ENCODE peak calls at places on chromosomes 5 and 9, in eight cellular contexts. One of them, this sample, is unnamed.

GRCh38 chr5:61626639-61627282 is 294.7 kb downstream of the ZSWIM6 start:
- DNase-seq in progenitor cell of endocrine pancreas: no peak
- DNase-seq in foreskin fibroblast: no peak
- DNase-seq in GM10248: peak
- DNase-seq in HFFc6: no peak
- DNase-seq in adrenal gland: no peak
- DNase-seq in neural crest cell: no peak
- DNase-seq in AG04450: no peak
- DNase-seq in this sample: no peak

GRCh38 chr5:105695916-105696315 is 1974.8 kb downstream of the EFNA5 start:
- DNase-seq in neural crest cell: no peak
- DNase-seq in GM10248: no peak
- DNase-seq in progenitor cell of endocrine pancreas: no peak
- DNase-seq in foreskin fibroblast: no peak
- DNase-seq in AG04450: no peak
- DNase-seq in adrenal gland: no peak
- DNase-seq in HFFc6: no peak
- DNase-seq in this sample: no peak

GRCh38 chr9:36036780-36037579 is at the start of gene RECK:
- DNase-seq in neural crest cell: peak
- DNase-seq in HFFc6: peak
- DNase-seq in AG04450: peak
- DNase-seq in adrenal gland: peak
- DNase-seq in progenitor cell of endocrine pancreas: peak
- DNase-seq in GM10248: peak
- DNase-seq in foreskin fibroblast: peak
- DNase-seq in this sample: peak

GRCh38 chr5:78677777-78678668 is 29.5 kb upstream of the LHFPL2 start:
- DNase-seq in AG04450: peak
- DNase-seq in HFFc6: peak
- DNase-seq in neural crest cell: no peak
- DNase-seq in adrenal gland: peak
- DNase-seq in foreskin fibroblast: peak
- DNase-seq in progenitor cell of endocrine pancreas: no peak
- DNase-seq in GM10248: peak
- DNase-seq in this sample: no peak

GRCh38 chr5:95822038-95822407 is 503 bp downstream of the GLRX start:
- DNase-seq in HFFc6: peak
- DNase-seq in GM10248: peak
- DNase-seq in progenitor cell of endocrine pancreas: no peak
- DNase-seq in foreskin fibroblast: no peak
- DNase-seq in adrenal gland: peak
- DNase-seq in neural crest cell: no peak
- DNase-seq in AG04450: no peak
- DNase-seq in this sample: peak

GRCh38 chr5:176364765-176365662 is at the start of gene ARL10:
- DNase-seq in neural crest cell: peak
- DNase-seq in progenitor cell of endocrine pancreas: no peak
- DNase-seq in adrenal gland: no peak
- DNase-seq in AG04450: no peak
- DNase-seq in foreskin fibroblast: peak
- DNase-seq in HFFc6: no peak
- DNase-seq in GM10248: peak
- DNase-seq in this sample: peak

GRCh38 chr5:38465702-38466443 is 90.6 kb downstream of the LIFR start:
- DNase-seq in progenitor cell of endocrine pancreas: no peak
- DNase-seq in neural crest cell: no peak
- DNase-seq in HFFc6: no peak
- DNase-seq in GM10248: no peak
- DNase-seq in adrenal gland: no peak
- DNase-seq in AG04450: no peak
- DNase-seq in foreskin fibroblast: no peak
- DNase-seq in this sample: no peak

GRCh38 chr9:6931913-6932312 is 174.1 kb downstream of the KDM4C start:
- DNase-seq in GM10248: peak
- DNase-seq in AG04450: no peak
- DNase-seq in foreskin fibroblast: peak
- DNase-seq in progenitor cell of endocrine pancreas: no peak
- DNase-seq in neural crest cell: no peak
- DNase-seq in adrenal gland: peak
- DNase-seq in HFFc6: peak
- DNase-seq in this sample: peak

GRCh38 chr9:3760031-3760430 is 234.2 kb upstream of the RFX3 start:
- DNase-seq in GM10248: no peak
- DNase-seq in neural crest cell: no peak
- DNase-seq in HFFc6: no peak
- DNase-seq in adrenal gland: no peak
- DNase-seq in foreskin fibroblast: no peak
- DNase-seq in AG04450: no peak
- DNase-seq in progenitor cell of endocrine pancreas: no peak
- DNase-seq in this sample: no peak

GRCh38 chr5:28548856-28549255 is 1510.5 kb upstream of the CDH9 start:
- DNase-seq in HFFc6: no peak
- DNase-seq in progenitor cell of endocrine pancreas: no peak
- DNase-seq in foreskin fibroblast: no peak
- DNase-seq in GM10248: no peak
- DNase-seq in AG04450: no peak
- DNase-seq in neural crest cell: no peak
- DNase-seq in adrenal gland: no peak
- DNase-seq in this sample: no peak

GRCh38 chr5:141517321-141517720 is 28.4 kb downstream of the PCDHGC5 start:
- DNase-seq in HFFc6: no peak
- DNase-seq in AG04450: no peak
- DNase-seq in progenitor cell of endocrine pancreas: no peak
- DNase-seq in foreskin fibroblast: no peak
- DNase-seq in adrenal gland: no peak
- DNase-seq in GM10248: no peak
- DNase-seq in neural crest cell: no peak
- DNase-seq in this sample: no peak

GRCh38 chr5:98905857-98906688 is 22.7 kb downstream of the CHD1 start:
- DNase-seq in adrenal gland: no peak
- DNase-seq in HFFc6: peak
- DNase-seq in neural crest cell: no peak
- DNase-seq in progenitor cell of endocrine pancreas: no peak
- DNase-seq in AG04450: no peak
- DNase-seq in GM10248: peak
- DNase-seq in foreskin fibroblast: no peak
- DNase-seq in this sample: no peak

GRCh38 chr5:114249838-114250237 is 112.0 kb upstream of the KCNN2 start:
- DNase-seq in foreskin fibroblast: peak
- DNase-seq in AG04450: peak
- DNase-seq in neural crest cell: no peak
- DNase-seq in progenitor cell of endocrine pancreas: no peak
- DNase-seq in GM10248: no peak
- DNase-seq in HFFc6: peak
- DNase-seq in adrenal gland: no peak
- DNase-seq in this sample: no peak

GRCh38 chr9:87267701-87268100 is 230.0 kb upstream of the DAPK1 start:
- DNase-seq in HFFc6: peak
- DNase-seq in GM10248: no peak
- DNase-seq in progenitor cell of endocrine pancreas: no peak
- DNase-seq in neural crest cell: no peak
- DNase-seq in AG04450: no peak
- DNase-seq in foreskin fibroblast: peak
- DNase-seq in adrenal gland: no peak
- DNase-seq in this sample: no peak

GRCh38 chr5:41908374-41909079 is 4.4 kb downstream of the RIMOC1 start:
- DNase-seq in GM10248: no peak
- DNase-seq in progenitor cell of endocrine pancreas: no peak
- DNase-seq in neural crest cell: no peak
- DNase-seq in AG04450: peak
- DNase-seq in adrenal gland: no peak
- DNase-seq in foreskin fibroblast: peak
- DNase-seq in HFFc6: peak
- DNase-seq in this sample: no peak

GRCh38 chr5:169256191-169256590 is 44.7 kb downstream of the SLIT3 start:
- DNase-seq in foreskin fibroblast: no peak
- DNase-seq in AG04450: no peak
- DNase-seq in progenitor cell of endocrine pancreas: no peak
- DNase-seq in adrenal gland: no peak
- DNase-seq in GM10248: no peak
- DNase-seq in neural crest cell: no peak
- DNase-seq in HFFc6: no peak
- DNase-seq in this sample: no peak

GRCh38 chr5:175542966-175543235 is 64.5 kb downstream of the SFXN1 start:
- DNase-seq in progenitor cell of endocrine pancreas: no peak
- DNase-seq in GM10248: no peak
- DNase-seq in adrenal gland: no peak
- DNase-seq in neural crest cell: no peak
- DNase-seq in HFFc6: no peak
- DNase-seq in AG04450: no peak
- DNase-seq in foreskin fibroblast: no peak
- DNase-seq in this sample: no peak

GRCh38 chr5:143860211-143860610 is 48.2 kb downstream of the HMHB1 start:
- DNase-seq in foreskin fibroblast: no peak
- DNase-seq in progenitor cell of endocrine pancreas: no peak
- DNase-seq in GM10248: peak
- DNase-seq in AG04450: no peak
- DNase-seq in adrenal gland: no peak
- DNase-seq in neural crest cell: no peak
- DNase-seq in HFFc6: no peak
- DNase-seq in this sample: no peak
- TF ChIP-seq CTCF in foreskin fibroblast: no peak
- TF ChIP-seq CTCF in progenitor cell of endocrine pancreas: no peak
- TF ChIP-seq CTCF in GM10248: no peak
- TF ChIP-seq CTCF in AG04450: no peak
- TF ChIP-seq CTCF in adrenal gland: no peak
- TF ChIP-seq CTCF in neural crest cell: no peak
- TF ChIP-seq CTCF in HFFc6: no peak
- TF ChIP-seq CTCF in this sample: no peak

DNA sequence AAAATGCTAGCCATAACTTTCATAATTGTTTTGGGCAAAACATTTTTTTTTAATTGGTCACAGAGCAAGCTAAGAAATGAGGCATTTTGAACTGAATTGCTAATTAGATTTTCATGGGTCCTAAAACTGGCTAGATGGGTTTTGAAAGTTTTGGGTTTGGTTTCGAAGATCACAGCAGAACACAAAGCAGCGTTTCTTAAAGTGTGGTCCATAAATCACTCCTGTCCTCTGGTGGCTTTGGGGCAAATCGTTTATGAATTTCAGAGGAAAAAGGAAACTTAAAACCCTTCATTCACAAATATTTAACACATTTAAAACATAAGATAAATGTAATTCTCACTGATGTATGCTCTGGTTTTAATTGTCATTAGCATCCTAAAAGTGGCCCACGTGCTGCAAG is 503.7 kb downstream of the SPATA31D1 start:
- DNase-seq in GM10248: no peak
- DNase-seq in adrenal gland: no peak
- DNase-seq in HFFc6: no peak
- DNase-seq in AG04450: no peak
- DNase-seq in foreskin fibroblast: no peak
- DNase-seq in progenitor cell of endocrine pancreas: no peak
- DNase-seq in neural crest cell: no peak
- DNase-seq in this sample: no peak
- TF ChIP-seq CTCF in GM10248: no peak
- TF ChIP-seq CTCF in adrenal gland: no peak
- TF ChIP-seq CTCF in HFFc6: peak
- TF ChIP-seq CTCF in AG04450: no peak
- TF ChIP-seq CTCF in foreskin fibroblast: no peak
- TF ChIP-seq CTCF in progenitor cell of endocrine pancreas: no peak
- TF ChIP-seq CTCF in neural crest cell: no peak
- TF ChIP-seq CTCF in this sample: no peak

DNA sequence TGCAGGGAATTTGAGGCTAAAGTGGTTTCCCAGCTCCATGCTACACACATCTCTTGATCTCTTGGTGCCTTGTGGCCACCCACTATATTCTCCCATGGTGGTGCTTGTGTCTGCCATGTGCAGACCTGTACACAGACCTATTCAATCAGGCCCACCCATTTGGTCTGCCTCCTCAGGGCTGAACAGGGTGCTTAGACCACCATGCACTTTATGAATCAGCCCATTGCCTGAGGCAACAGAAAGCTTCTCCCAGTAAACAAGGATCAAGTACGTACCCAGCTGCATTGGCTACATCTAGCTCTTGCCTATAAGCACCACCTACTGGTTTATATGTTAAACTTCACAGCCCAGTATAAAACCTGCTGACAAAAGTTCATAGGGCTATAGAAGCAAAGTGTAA is 664.3 kb upstream of the EDIL3 start:
- DNase-seq in neural crest cell: no peak
- DNase-seq in HFFc6: no peak
- DNase-seq in GM10248: no peak
- DNase-seq in adrenal gland: no peak
- DNase-seq in foreskin fibroblast: no peak
- DNase-seq in AG04450: peak
- DNase-seq in progenitor cell of endocrine pancreas: no peak
- DNase-seq in this sample: no peak
- TF ChIP-seq CTCF in neural crest cell: peak
- TF ChIP-seq CTCF in HFFc6: peak
- TF ChIP-seq CTCF in GM10248: no peak
- TF ChIP-seq CTCF in adrenal gland: peak
- TF ChIP-seq CTCF in foreskin fibroblast: peak
- TF ChIP-seq CTCF in AG04450: peak
- TF ChIP-seq CTCF in progenitor cell of endocrine pancreas: peak
- TF ChIP-seq CTCF in this sample: no peak

GRCh38 chr5:151082274-151082902 is 1.6 kb upstream of the TNIP1 start:
- DNase-seq in neural crest cell: no peak
- DNase-seq in adrenal gland: no peak
- DNase-seq in AG04450: no peak
- DNase-seq in foreskin fibroblast: no peak
- DNase-seq in HFFc6: no peak
- DNase-seq in progenitor cell of endocrine pancreas: no peak
- DNase-seq in GM10248: no peak
- DNase-seq in this sample: no peak

GRCh38 chr5:151079838-151080619 is 805 bp downstream of the TNIP1 start:
- DNase-seq in progenitor cell of endocrine pancreas: no peak
- DNase-seq in GM10248: no peak
- DNase-seq in AG04450: no peak
- DNase-seq in HFFc6: peak
- DNase-seq in adrenal gland: no peak
- DNase-seq in foreskin fibroblast: no peak
- DNase-seq in neural crest cell: no peak
- DNase-seq in this sample: peak

GRCh38 chr5:151081426-151082273 is 816 bp upstream of the TNIP1 start:
- DNase-seq in GM10248: no peak
- DNase-seq in foreskin fibroblast: no peak
- DNase-seq in adrenal gland: no peak
- DNase-seq in AG04450: no peak
- DNase-seq in HFFc6: peak
- DNase-seq in neural crest cell: no peak
- DNase-seq in progenitor cell of endocrine pancreas: no peak
- DNase-seq in this sample: no peak

GRCh38 chr5:151078490-151079262 is 2.2 kb downstream of the TNIP1 start:
- DNase-seq in progenitor cell of endocrine pancreas: no peak
- DNase-seq in neural crest cell: no peak
- DNase-seq in AG04450: no peak
- DNase-seq in HFFc6: no peak
- DNase-seq in adrenal gland: no peak
- DNase-seq in GM10248: peak
- DNase-seq in foreskin fibroblast: no peak
- DNase-seq in this sample: peak

GRCh38 chr5:151080620-151081425 is at the start of gene TNIP1:
- DNase-seq in AG04450: no peak
- DNase-seq in foreskin fibroblast: peak
- DNase-seq in neural crest cell: peak
- DNase-seq in HFFc6: peak
- DNase-seq in GM10248: peak
- DNase-seq in progenitor cell of endocrine pancreas: peak
- DNase-seq in adrenal gland: peak
- DNase-seq in this sample: peak
- TF ChIP-seq CTCF in AG04450: no peak
- TF ChIP-seq CTCF in foreskin fibroblast: no peak
- TF ChIP-seq CTCF in neural crest cell: no peak
- TF ChIP-seq CTCF in HFFc6: peak
- TF ChIP-seq CTCF in GM10248: no peak
- TF ChIP-seq CTCF in progenitor cell of endocrine pancreas: no peak
- TF ChIP-seq CTCF in adrenal gland: no peak
- TF ChIP-seq CTCF in this sample: no peak

This sample was measured in activated CD8-positive, alpha-beta T cell treated with anti-CD3 and anti-CD28 coated beads for 36 hours.